ENCODE peak calls at places on chromosomes 7 and 10, in ten cellular contexts. B, Z, D, P, E, L, K, C, U and Q are unnamed samples.

GRCh38 chr10:17432738-17433137 is 21.7 kb downstream of the ST8SIA6 start:
- DNase-seq in U (peak; percentile 24), C (no peak), E (no peak), K (no peak), Z (no peak), L (no peak), B (no peak), P (no peak), D (peak; percentile 65), Q (no peak)

GRCh38 chr10:49761789-49762565 is at the start of gene OGDHL:
- DNase-seq in K (peak; percentile 86), P (peak; percentile 33), D (peak; percentile 26), E (no peak), C (peak; percentile 75), B (peak; percentile 40), U (peak; percentile 56), L (peak; percentile 75), Z (peak; percentile 75), Q (peak; percentile 8)

GRCh38 chr7:141073641-141074161 is at the start of gene TMEM178B:
- DNase-seq in C (no peak), Z (peak; percentile 23), K (peak; percentile 20), P (no peak), E (no peak), U (peak; percentile 22), D (no peak), B (no peak), L (peak; percentile 71), Q (no peak)

GRCh38 chr7:155848691-155849690 is 36.7 kb upstream of the SHH start:
- DNase-seq in U (no peak), C (peak; percentile 57), B (no peak), Z (no peak), K (no peak), D (no peak), P (no peak), E (no peak), L (no peak), Q (no peak)

GRCh38 chr10:121002586-121003205 is 151.5 kb downstream of the WDR11 start:
- DNase-seq in C (no peak), K (no peak), D (no peak), E (no peak), B (no peak), P (no peak), Z (no peak), U (peak; percentile 18), L (no peak), Q (no peak)

GRCh38 chr10:131821378-131822012 is 79.3 kb upstream of the PPP2R2D start:
- DNase-seq in Z (no peak), L (no peak), P (no peak), E (no peak), C (no peak), K (no peak), D (no peak), B (no peak), U (no peak), Q (no peak)

GRCh38 chr10:52895066-52895465 is 122.5 kb upstream of the MBL2 start:
- DNase-seq in E (no peak), U (no peak), D (no peak), P (no peak), L (no peak), B (no peak), C (no peak), K (no peak), Z (no peak), Q (no peak)

GRCh38 chr10:123945506-123945905 is 53.9 kb upstream of the CPXM2 start:
- DNase-seq in D (peak; percentile 76), B (no peak), K (no peak), E (no peak), P (peak; percentile 29), C (no peak), Z (no peak), U (peak; percentile 53), L (no peak), Q (peak; percentile 74)

GRCh38 chr7:117665393-117665792 is 185.6 kb downstream of the CFTR start:
- DNase-seq in U (peak; percentile 40), K (no peak), L (no peak), Z (no peak), D (no peak), E (no peak), P (no peak), C (no peak), B (no peak), Q (no peak)

GRCh38 chr10:7260412-7260900 is 150.4 kb downstream of the SFMBT2 start:
- DNase-seq in C (no peak), U (peak; percentile 85), Z (no peak), D (peak; percentile 99), E (peak; percentile 51), B (no peak), P (peak; percentile 88), K (peak; percentile 64), L (peak; percentile 36), Q (peak; percentile 89)

GRCh38 chr7:2873146-2873545 is 29.0 kb upstream of the GNA12 start:
- DNase-seq in P (no peak), K (no peak), B (no peak), C (no peak), U (peak; percentile 39), Z (no peak), L (no peak), E (no peak), D (no peak), Q (no peak)

GRCh38 chr7:114645451-114645850 is 230.8 kb downstream of the FOXP2 start:
- DNase-seq in U (no peak), D (no peak), P (no peak), Z (no peak), B (no peak), K (no peak), C (no peak), L (no peak), E (no peak), Q (no peak)

GRCh38 chr10:103659674-103660363 is 166.3 kb downstream of the NEURL1 start:
- DNase-seq in Z (peak; percentile 65), U (peak; percentile 93), K (peak; percentile 88), C (peak; percentile 74), L (peak; percentile 70), P (no peak), D (peak; percentile 86), B (no peak), E (no peak), Q (peak; percentile 88)

GRCh38 chr10:61987951-61988379 is 86.5 kb downstream of the ARID5B start:
- DNase-seq in L (peak; percentile 93), D (peak; percentile 44), Z (peak; percentile 36), U (no peak), C (no peak), P (no peak), K (peak; percentile 75), B (no peak), E (peak; percentile 95), Q (no peak)